ENCODE peak calls at places on chromosomes 2 and 18, in five cellular contexts. U is endothelial cell of umbilical vein, J is esophagus squamous epithelium, Y is heart left ventricle, B is lower leg skin. M is an unnamed sample.

GRCh38 chr18:61496374-61496773 is 163.1 kb downstream of the CDH20 start:
- DNase-seq in U (no peak), J (no peak), Y (no peak), B (no peak), M (no peak)

GRCh38 chr2:18544171-18544570 is 16.3 kb downstream of the RDH14 start:
- DNase-seq in U (no peak), J (no peak), Y (no peak), B (no peak), M (no peak)

GRCh38 chr18:58556333-58557012 is 72.4 kb downstream of the ALPK2 start:
- DNase-seq in U (no peak), J (no peak), Y (peak), B (peak), M (no peak)

GRCh38 chr2:99867690-99868089 is 274.7 kb downstream of the AFF3 start:
- DNase-seq in U (peak), J (no peak), Y (no peak), B (no peak), M (no peak)

GRCh38 chr18:22930089-22930713 is 2.9 kb upstream of the RBBP8 start:
- DNase-seq in U (peak), J (peak), Y (peak), B (peak), M (peak)

GRCh38 chr2:11055816-11056215 is 99.5 kb upstream of the SLC66A3 start:
- DNase-seq in U (no peak), J (no peak), Y (no peak), B (no peak), M (no peak)

GRCh38 chr2:240631561-240632290 is 6.4 kb downstream of the GPR35 start:
- DNase-seq in U (no peak), J (no peak), Y (no peak), B (peak), M (no peak)

GRCh38 chr2:186675380-186675779 is 18.5 kb upstream of the FAM171B start:
- DNase-seq in U (no peak), J (no peak), Y (no peak), B (no peak), M (no peak)

GRCh38 chr2:108535380-108535677 is 1.1 kb downstream of the LIMS1 start:
- DNase-seq in U (no peak), J (no peak), Y (no peak), B (no peak), M (no peak)

GRCh38 chr18:32255570-32255969 is 65.7 kb downstream of the MEP1B start:
- DNase-seq in U (no peak), J (no peak), Y (no peak), B (no peak), M (no peak)

GRCh38 chr18:70491734-70492348 is 203.0 kb downstream of the SOCS6 start:
- DNase-seq in U (peak), J (no peak), Y (peak), B (no peak), M (no peak)

GRCh38 chr2:73855526-73855925 is 26.8 kb downstream of the STAMBP start:
- DNase-seq in U (no peak), J (no peak), Y (no peak), B (no peak), M (no peak)

GRCh38 chr2:77034460-77034859 is 487.7 kb downstream of the LRRTM4 start:
- DNase-seq in U (peak), J (no peak), Y (no peak), B (no peak), M (no peak)

GRCh38 chr2:189633392-189633811 is 27.9 kb upstream of the ASNSD1 start:
- DNase-seq in U (peak), J (no peak), Y (no peak), B (no peak), M (no peak)

GRCh38 chr18:60965856-60966255 is 367.4 kb upstream of the CDH20 start:
- DNase-seq in U (peak), J (no peak), Y (no peak), B (no peak), M (no peak)

GRCh38 chr2:12502759-12503158 is 214.0 kb upstream of the TRIB2 start:
- DNase-seq in U (no peak), J (no peak), Y (no peak), B (no peak), M (no peak)

GRCh38 chr2:149178626-149179025 is 140.1 kb downstream of the LYPD6B start:
- DNase-seq in U (no peak), J (no peak), Y (no peak), B (no peak), M (no peak)

GRCh38 chr2:187497858-187498463 is 49.9 kb upstream of the CALCRL start:
- DNase-seq in U (peak), J (no peak), Y (no peak), B (no peak), M (no peak)

GRCh38 chr2:129193961-129194360 is 785.5 kb upstream of the RAB6C start:
- DNase-seq in U (no peak), J (no peak), Y (no peak), B (no peak), M (no peak)

GRCh38 chr2:191740776-191741175 is 62.8 kb downstream of the NABP1 start:
- DNase-seq in U (no peak), J (no peak), Y (no peak), B (no peak), M (no peak)

GRCh38 chr2:6506311-6507258 is 359.1 kb downstream of the CMPK2 start:
- DNase-seq in U (no peak), J (no peak), Y (no peak), B (no peak), M (no peak)

GRCh38 chr2:25379535-25379934 is 37.8 kb upstream of the DNMT3A start:
- DNase-seq in U (no peak), J (no peak), Y (no peak), B (peak), M (no peak)

GRCh38 chr2:127508621-127509034 is 17.7 kb downstream of the IWS1 start:
- DNase-seq in U (peak), J (peak), Y (peak), B (peak), M (peak)
- H3K4me3 ChIP-seq in U (no peak), J (no peak), Y (no peak), B (no peak), M (no peak)

GRCh38 chr2:215372968-215373649 is 61.2 kb downstream of the ATIC start:
- DNase-seq in U (no peak), J (no peak), Y (no peak), B (no peak), M (no peak)

GRCh38 chr2:215374002-215374401 is 61.9 kb downstream of the FN1 start:
- DNase-seq in U (no peak), J (no peak), Y (no peak), B (no peak), M (no peak)

GRCh38 chr2:215375467-215375830 is 60.4 kb downstream of the FN1 start:
- DNase-seq in U (no peak), J (no peak), Y (no peak), B (no peak), M (no peak)

GRCh38 chr2:215376103-215376780 is 59.6 kb downstream of the FN1 start:
- DNase-seq in U (no peak), J (no peak), Y (no peak), B (no peak), M (no peak)

GRCh38 chr2:215374642-215375466 is 61.0 kb downstream of the FN1 start:
- DNase-seq in U (no peak), J (no peak), Y (no peak), B (no peak), M (no peak)
- TF ChIP-seq POLR2A in U (no peak), J (no peak), Y (no peak), B (no peak), M (no peak)

GRCh38 chr2:33145459-33145858 is 198.7 kb downstream of the LTBP1 start:
- DNase-seq in U (no peak), J (no peak), Y (no peak), B (no peak), M (no peak)
- H3K4me3 ChIP-seq in U (no peak), J (no peak), Y (no peak), B (no peak), M (no peak)

GRCh38 chr18:11019295-11019694 is 130.1 kb downstream of the PIEZO2 start:
- DNase-seq in U (no peak), J (no peak), Y (no peak), B (no peak), M (no peak)
- TF ChIP-seq POLR2A in U (no peak), J (no peak), Y (no peak), B (no peak), M (no peak)

GRCh38 chr2:100989666-100990065 is 12.4 kb upstream of the RPL31 start:
- DNase-seq in U (no peak), J (no peak), Y (no peak), B (peak), M (no peak)

GRCh38 chr2:100988630-100989417 is 13.3 kb upstream of the RPL31 start:
- DNase-seq in U (no peak), J (no peak), Y (no peak), B (peak), M (no peak)

GRCh38 chr2:100987536-100987935 is 14.6 kb upstream of the RPL31 start:
- DNase-seq in U (no peak), J (no peak), Y (no peak), B (peak), M (no peak)

GRCh38 chr2:100986157-100986556 is 15.9 kb upstream of the RPL31 start:
- DNase-seq in U (no peak), J (no peak), Y (no peak), B (peak), M (no peak)

GRCh38 chr2:100987974-100988373 is 14.1 kb upstream of the RPL31 start:
- DNase-seq in U (no peak), J (no peak), Y (no peak), B (peak), M (no peak)
- H3K4me3 ChIP-seq in U (no peak), J (no peak), Y (no peak), B (no peak), M (no peak)

M was measured in uterus.